ENCODE peak calls at places on chromosomes 6 and 20, in four cellular contexts. K, N, T and R are unnamed samples.

GRCh38 chr6:166849762-166850181 is 106.6 kb downstream of the RNASET2 start:
- DNase-seq in K (no peak), N (no peak), T (peak), R (no peak)

GRCh38 chr20:38173237-38174156 is 8.4 kb upstream of the TGM2 start:
- DNase-seq in K (peak), N (no peak), T (no peak), R (no peak)

GRCh38 chr20:64133951-64134407 is 26.6 kb upstream of the NPBWR2 start:
- DNase-seq in K (no peak), N (peak), T (no peak), R (no peak)

GRCh38 chr6:147075326-147075840 is 128.8 kb upstream of the STXBP5 start:
- DNase-seq in K (no peak), N (no peak), T (no peak), R (no peak)

GRCh38 chr20:44167736-44168135 is 19.3 kb downstream of the JPH2 start:
- DNase-seq in K (no peak), N (no peak), T (no peak), R (no peak)

GRCh38 chr20:774016-774679 is 5.8 kb upstream of the SLC52A3 start:
- DNase-seq in K (no peak), N (no peak), T (no peak), R (no peak)

GRCh38 chr6:111763381-111763780 is 109.9 kb downstream of the FYN start:
- DNase-seq in K (no peak), N (no peak), T (no peak), R (no peak)

GRCh38 chr6:28794175-28795002 is 129.4 kb downstream of the TRIM27 start:
- DNase-seq in K (peak), N (no peak), T (no peak), R (no peak)

GRCh38 chr6:165231581-165232276 is 77.7 kb downstream of the C6orf118 start:
- DNase-seq in K (peak), N (peak), T (no peak), R (no peak)

GRCh38 chr20:59221049-59221748 is 57.6 kb downstream of the ZNF831 start:
- DNase-seq in K (no peak), N (no peak), T (no peak), R (no peak)

GRCh38 chr20:33393609-33394008 is 7.7 kb downstream of the CDK5RAP1 start:
- DNase-seq in K (no peak), N (no peak), T (no peak), R (no peak)

GRCh38 chr6:102417368-102417767 is 1023.9 kb downstream of the GRIK2 start:
- DNase-seq in K (no peak), N (no peak), T (no peak), R (no peak)

GRCh38 chr6:62775427-62776022 is 435.7 kb upstream of the FKBP1C start:
- DNase-seq in K (peak), N (peak), T (no peak), R (peak)

GRCh38 chr6:33781105-33781975 is 7.6 kb downstream of the LEMD2 start:
- DNase-seq in K (peak), N (no peak), T (no peak), R (peak)

GRCh38 chr6:40717411-40718057 is 130.4 kb upstream of the LRFN2 start:
- DNase-seq in K (no peak), N (no peak), T (no peak), R (no peak)

GRCh38 chr6:39812853-39813533 is 20.8 kb downstream of the DAAM2 start:
- DNase-seq in K (no peak), N (no peak), T (peak), R (no peak)

GRCh38 chr20:57902478-57902877 is 192.7 kb upstream of the PMEPA1 start:
- DNase-seq in K (peak), N (no peak), T (no peak), R (no peak)

GRCh38 chr20:44724423-44725091 is 9.4 kb downstream of the CCN5 start:
- DNase-seq in K (no peak), N (no peak), T (no peak), R (no peak)

GRCh38 chr6:45423901-45424627 is 46.3 kb upstream of the SUPT3H start:
- DNase-seq in K (peak), N (peak), T (no peak), R (peak)

GRCh38 chr20:17663486-17663885 is 18.6 kb downstream of the RRBP1 start:
- DNase-seq in K (no peak), N (no peak), T (no peak), R (no peak)

GRCh38 chr6:3615391-3616380 is 135.8 kb downstream of the PXDC1 start:
- DNase-seq in K (no peak), N (no peak), T (no peak), R (no peak)

GRCh38 chr20:46509523-46509922 is 3.8 kb downstream of the ZNF334 start:
- DNase-seq in K (no peak), N (no peak), T (no peak), R (no peak)

GRCh38 chr20:36950432-36951197 is 893 bp downstream of the SAMHD1 start:
- DNase-seq in K (peak), N (no peak), T (no peak), R (peak)

GRCh38 chr6:77455271-77455670 is 8.0 kb downstream of the HTR1B start:
- DNase-seq in K (no peak), N (no peak), T (no peak), R (no peak)

GRCh38 chr6:25640871-25641270 is 11.1 kb upstream of the SCGN start:
- DNase-seq in K (no peak), N (no peak), T (no peak), R (no peak)

GRCh38 chr6:11999245-11999644 is 12.9 kb upstream of the HIVEP1 start:
- DNase-seq in K (no peak), N (no peak), T (no peak), R (no peak)

GRCh38 chr6:43453831-43454230 is 1.5 kb downstream of the DLK2 start:
- DNase-seq in K (no peak), N (no peak), T (no peak), R (no peak)

GRCh38 chr6:31763617-31763940 is 1.1 kb downstream of the SAPCD1 start:
- DNase-seq in K (peak), N (no peak), T (no peak), R (peak)

GRCh38 chr6:13733178-13733851 is 21.7 kb upstream of the RANBP9 start:
- DNase-seq in K (peak), N (no peak), T (no peak), R (no peak)

GRCh38 chr20:6765469-6766058 is 1.9 kb upstream of the BMP2 start:
- DNase-seq in K (peak), N (peak), T (no peak), R (peak)

DNA sequence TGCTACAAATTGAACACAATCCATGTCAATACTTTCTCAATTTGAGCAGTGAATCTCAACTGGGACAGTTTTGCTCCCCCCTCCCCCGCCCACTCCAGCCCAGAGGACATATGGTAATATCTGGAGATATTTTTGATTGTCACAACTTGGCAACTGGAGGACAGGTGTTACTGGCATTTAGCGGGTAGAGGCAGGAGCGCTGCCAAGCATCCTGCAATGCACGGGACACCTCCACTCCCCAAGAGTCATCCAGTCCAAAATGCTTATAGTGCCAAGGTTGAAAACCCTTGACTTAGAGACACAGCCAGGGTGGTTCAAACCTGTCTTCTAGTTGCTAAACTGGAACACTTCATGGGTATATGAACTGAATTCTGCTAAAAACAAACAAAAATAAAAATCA is 26.9 kb upstream of the LRRC1 start:
- DNase-seq in K (no peak), N (no peak), T (no peak), R (no peak)
- H2AFZ ChIP-seq in K (no peak), N (no peak), T (no peak), R (no peak)

GRCh38 chr20:11551491-11551890 is 366.2 kb upstream of the BTBD3 start:
- DNase-seq in K (no peak), N (no peak), T (no peak), R (no peak)
- H3K9ac ChIP-seq in K (no peak), N (no peak), T (no peak), R (no peak)

DNA sequence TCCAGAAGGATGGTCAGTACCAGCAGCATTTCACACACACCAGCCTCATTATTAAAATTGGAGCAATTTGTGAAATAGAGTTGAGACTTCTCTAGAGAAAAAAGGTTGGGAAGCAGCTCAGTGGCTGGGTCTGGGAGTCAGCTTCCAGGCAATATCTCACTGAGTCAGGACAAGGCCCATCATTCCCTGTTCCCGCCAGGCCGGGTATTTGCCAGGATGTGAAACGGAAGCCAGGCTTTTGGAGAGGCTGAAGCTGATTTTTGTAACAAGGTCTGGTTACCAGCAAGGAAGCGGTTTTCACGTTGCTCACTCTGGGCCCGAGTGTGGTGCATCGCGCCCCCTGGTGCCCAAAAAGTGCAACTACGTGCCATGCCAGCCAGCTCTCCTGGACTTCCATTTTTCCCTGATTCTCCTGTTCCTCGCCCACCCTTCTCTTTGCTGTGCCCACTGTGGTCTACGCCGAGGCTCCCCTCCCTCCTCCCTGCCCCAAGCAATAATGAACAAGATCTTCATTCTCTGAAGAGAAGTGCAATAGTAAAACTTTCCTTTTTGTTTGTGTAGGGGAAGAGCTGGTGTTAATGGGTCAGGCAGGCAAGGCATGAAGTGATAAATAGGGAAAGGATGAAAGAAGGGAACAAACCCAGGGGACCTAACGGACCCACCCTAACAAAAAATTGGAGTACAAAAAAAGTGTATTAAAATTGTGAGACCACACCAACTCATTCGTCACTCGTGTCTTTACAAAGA is 67.1 kb downstream of the ZBTB2 start:
- DNase-seq in K (peak), N (peak), T (peak), R (peak)
- H2AFZ ChIP-seq in K (peak), N (peak), T (peak), R (peak)

GRCh38 chr20:25580711-25581110 is 4.6 kb downstream of the NINL start:
- DNase-seq in K (peak), N (no peak), T (no peak), R (no peak)

GRCh38 chr20:25588491-25588890 is 3.2 kb upstream of the NINL start:
- DNase-seq in K (no peak), N (no peak), T (no peak), R (no peak)

GRCh38 chr20:25587536-25587935 is 2.2 kb upstream of the NINL start:
- DNase-seq in K (no peak), N (no peak), T (no peak), R (no peak)

GRCh38 chr20:25586877-25587276 is 1.5 kb upstream of the NINL start:
- DNase-seq in K (no peak), N (no peak), T (no peak), R (no peak)

GRCh38 chr20:25584905-25585704 is at the start of gene NINL:
- DNase-seq in K (peak), N (peak), T (no peak), R (peak)
- H3K9ac ChIP-seq in K (no peak), N (peak), T (no peak), R (peak)

DNA sequence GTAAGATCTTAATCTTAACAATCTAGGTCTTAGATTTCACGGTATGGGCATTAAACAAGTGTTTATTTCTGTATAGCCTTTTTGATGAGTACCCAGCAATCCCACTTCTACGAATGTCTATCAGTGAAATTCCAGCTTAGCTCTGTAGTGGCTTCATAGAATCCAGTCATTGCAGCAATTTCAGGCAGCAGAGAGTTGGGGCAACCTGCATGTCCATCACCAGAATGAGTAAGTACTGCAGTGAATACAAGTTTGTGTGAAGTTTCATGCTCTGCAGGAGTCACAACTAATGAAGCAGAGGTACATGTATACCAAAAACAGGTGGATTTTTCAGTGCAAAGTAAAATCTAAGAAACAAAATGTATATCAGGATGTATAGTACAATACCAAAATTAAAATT is 151.7 kb downstream of the OR2B2 start:
- DNase-seq in K (peak), N (no peak), T (no peak), R (no peak)
- H2AFZ ChIP-seq in K (no peak), N (no peak), T (peak), R (no peak)